ENCODE peak calls at places on chromosomes 5 and 9, in seven cellular contexts. E is T-helper 9 cell; D is KBM-7; F is hippocampal formation; A is endothelial cell; S is amygdala; K is activated naive CD8-positive, alpha-beta T cell treated with anti-CD3 and anti-CD28 coated beads, Interleukin-2, amount 50 U/mL, for 24 hours. P is an unnamed sample.

GRCh38 chr5:120655828-120656435 is 191.8 kb downstream of the PRR16 start:
- DNase-seq in E (no peak), D (peak), F (no peak), A (peak), S (no peak), K (peak), P (no peak)

GRCh38 chr5:26227245-26227644 is 811.1 kb downstream of the CDH9 start:
- DNase-seq in E (no peak), D (no peak), F (no peak), A (no peak), S (no peak), K (no peak), P (no peak)

GRCh38 chr5:17224858-17225436 is 7.5 kb downstream of the BASP1 start:
- DNase-seq in E (no peak), D (no peak), F (no peak), A (no peak), S (no peak), K (no peak), P (no peak)

GRCh38 chr9:4339357-4339756 is 39.5 kb upstream of the GLIS3 start:
- DNase-seq in E (peak), D (peak), F (peak), A (peak), S (peak), K (peak), P (peak)

GRCh38 chr9:36988848-36989247 is 45.2 kb downstream of the PAX5 start:
- DNase-seq in E (no peak), D (no peak), F (no peak), A (no peak), S (no peak), K (no peak), P (no peak)

GRCh38 chr9:22160235-22160634 is 151.1 kb upstream of the CDKN2B start:
- DNase-seq in E (no peak), D (peak), F (no peak), A (no peak), S (no peak), K (no peak), P (no peak)

GRCh38 chr5:138528208-138528607 is 14.8 kb downstream of the ETF1 start:
- DNase-seq in E (no peak), D (no peak), F (no peak), A (no peak), S (no peak), K (no peak), P (no peak)

GRCh38 chr9:107712390-107712789 is 222.8 kb upstream of the KLF4 start:
- DNase-seq in E (no peak), D (peak), F (no peak), A (no peak), S (no peak), K (no peak), P (no peak)

GRCh38 chr5:45696206-45696836 is at the start of gene HCN1:
- DNase-seq in E (no peak), D (peak), F (peak), A (peak), S (peak), K (peak), P (peak)

GRCh38 chr9:130292104-130292503 is 26.5 kb downstream of the HMCN2 start:
- DNase-seq in E (no peak), D (no peak), F (no peak), A (no peak), S (no peak), K (no peak), P (no peak)

P was measured in frontal cortex.